ENCODE peak calls at places on chromosomes 12 and 14, in six cellular contexts. One of them, this sample, is unnamed.

GRCh38 chr12:89636054-89636775 is 72.4 kb downstream of the ATP2B1 start:
- DNase-seq in HCT116: no peak
- DNase-seq in omental fat pad: no peak
- DNase-seq in coronary artery: no peak
- DNase-seq in bronchial epithelial cell: peak
- DNase-seq in CD8-positive, alpha-beta T cell: no peak
- DNase-seq in this sample: no peak

GRCh38 chr12:66753810-66754209 is 74.9 kb upstream of the GRIP1 start:
- DNase-seq in HCT116: no peak
- DNase-seq in coronary artery: no peak
- DNase-seq in bronchial epithelial cell: peak
- DNase-seq in CD8-positive, alpha-beta T cell: no peak
- DNase-seq in omental fat pad: no peak
- DNase-seq in this sample: no peak

GRCh38 chr14:99654235-99655000 is 9.5 kb downstream of the HHIPL1 start:
- DNase-seq in coronary artery: no peak
- DNase-seq in bronchial epithelial cell: peak
- DNase-seq in HCT116: no peak
- DNase-seq in CD8-positive, alpha-beta T cell: no peak
- DNase-seq in omental fat pad: no peak
- DNase-seq in this sample: no peak

GRCh38 chr12:68673788-68674187 is 13.0 kb upstream of the NUP107 start:
- DNase-seq in HCT116: no peak
- DNase-seq in omental fat pad: no peak
- DNase-seq in CD8-positive, alpha-beta T cell: no peak
- DNase-seq in bronchial epithelial cell: no peak
- DNase-seq in coronary artery: no peak
- DNase-seq in this sample: no peak

GRCh38 chr12:31118347-31118830 is 44.7 kb downstream of the DDX11 start:
- DNase-seq in bronchial epithelial cell: no peak
- DNase-seq in coronary artery: no peak
- DNase-seq in omental fat pad: no peak
- DNase-seq in HCT116: no peak
- DNase-seq in CD8-positive, alpha-beta T cell: no peak
- DNase-seq in this sample: no peak

GRCh38 chr12:65156366-65156831 is 13.0 kb upstream of the LEMD3 start:
- DNase-seq in coronary artery: no peak
- DNase-seq in omental fat pad: no peak
- DNase-seq in bronchial epithelial cell: peak
- DNase-seq in HCT116: no peak
- DNase-seq in CD8-positive, alpha-beta T cell: no peak
- DNase-seq in this sample: no peak

GRCh38 chr12:57896437-57897201 is 44.7 kb upstream of the ATP23 start:
- DNase-seq in bronchial epithelial cell: peak
- DNase-seq in HCT116: no peak
- DNase-seq in CD8-positive, alpha-beta T cell: no peak
- DNase-seq in coronary artery: peak
- DNase-seq in omental fat pad: no peak
- DNase-seq in this sample: no peak

GRCh38 chr12:67810166-67810565 is 161.6 kb downstream of the DYRK2 start:
- DNase-seq in CD8-positive, alpha-beta T cell: no peak
- DNase-seq in HCT116: no peak
- DNase-seq in bronchial epithelial cell: no peak
- DNase-seq in omental fat pad: no peak
- DNase-seq in coronary artery: no peak
- DNase-seq in this sample: no peak

GRCh38 chr14:92959761-92960680 is 37.1 kb downstream of the CHGA start:
- DNase-seq in HCT116: no peak
- DNase-seq in coronary artery: no peak
- DNase-seq in CD8-positive, alpha-beta T cell: no peak
- DNase-seq in bronchial epithelial cell: no peak
- DNase-seq in omental fat pad: no peak
- DNase-seq in this sample: no peak

GRCh38 chr14:106556665-106557289 is 1030.4 kb downstream of the TMEM121 start:
- DNase-seq in HCT116: no peak
- DNase-seq in omental fat pad: peak
- DNase-seq in bronchial epithelial cell: no peak
- DNase-seq in coronary artery: no peak
- DNase-seq in CD8-positive, alpha-beta T cell: peak
- DNase-seq in this sample: peak

GRCh38 chr12:6821271-6821673 is 349 bp upstream of the GPR162 start:
- DNase-seq in coronary artery: no peak
- DNase-seq in HCT116: no peak
- DNase-seq in omental fat pad: no peak
- DNase-seq in bronchial epithelial cell: peak
- DNase-seq in CD8-positive, alpha-beta T cell: no peak
- DNase-seq in this sample: no peak

GRCh38 chr14:103607039-103607668 is 21.9 kb upstream of the KLC1 start:
- DNase-seq in coronary artery: peak
- DNase-seq in HCT116: no peak
- DNase-seq in CD8-positive, alpha-beta T cell: peak
- DNase-seq in bronchial epithelial cell: peak
- DNase-seq in omental fat pad: no peak
- DNase-seq in this sample: peak
- TF ChIP-seq CTCF in coronary artery: no peak
- TF ChIP-seq CTCF in HCT116: peak
- TF ChIP-seq CTCF in CD8-positive, alpha-beta T cell: no peak
- TF ChIP-seq CTCF in bronchial epithelial cell: no peak
- TF ChIP-seq CTCF in omental fat pad: no peak
- TF ChIP-seq CTCF in this sample: no peak

GRCh38 chr12:84492381-84492883 is 420.2 kb downstream of the SLC6A15 start:
- DNase-seq in CD8-positive, alpha-beta T cell: no peak
- DNase-seq in bronchial epithelial cell: no peak
- DNase-seq in coronary artery: no peak
- DNase-seq in omental fat pad: no peak
- DNase-seq in HCT116: no peak
- DNase-seq in this sample: no peak

GRCh38 chr12:84502907-84503787 is 409.5 kb downstream of the SLC6A15 start:
- DNase-seq in omental fat pad: no peak
- DNase-seq in HCT116: peak
- DNase-seq in bronchial epithelial cell: peak
- DNase-seq in coronary artery: no peak
- DNase-seq in CD8-positive, alpha-beta T cell: no peak
- DNase-seq in this sample: no peak

GRCh38 chr12:84502180-84502857 is 410.3 kb downstream of the SLC6A15 start:
- DNase-seq in coronary artery: no peak
- DNase-seq in CD8-positive, alpha-beta T cell: no peak
- DNase-seq in HCT116: no peak
- DNase-seq in bronchial epithelial cell: peak
- DNase-seq in omental fat pad: no peak
- DNase-seq in this sample: no peak

DNA sequence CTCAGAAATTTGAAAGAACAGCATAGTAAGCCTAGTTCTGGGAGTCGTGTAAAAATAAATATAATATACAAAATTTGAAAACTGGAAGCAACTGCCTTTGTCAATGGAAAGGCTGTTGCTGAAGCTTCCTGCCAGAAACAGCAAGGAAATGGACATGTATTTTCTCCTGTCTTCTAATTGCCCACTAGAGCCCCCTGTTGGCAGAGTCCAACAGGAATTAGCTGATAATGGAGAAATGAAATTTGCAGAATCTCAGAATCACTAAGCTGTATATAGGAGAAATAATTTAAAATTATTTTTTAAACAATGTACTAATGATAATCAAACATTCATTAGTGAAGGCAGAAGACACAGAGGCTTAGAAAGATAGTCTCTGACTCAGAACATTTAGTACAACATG is 414.8 kb downstream of the SLC6A15 start:
- DNase-seq in coronary artery: no peak
- DNase-seq in omental fat pad: no peak
- DNase-seq in HCT116: peak
- DNase-seq in bronchial epithelial cell: no peak
- DNase-seq in CD8-positive, alpha-beta T cell: no peak
- DNase-seq in this sample: no peak
- TF ChIP-seq CTCF in coronary artery: no peak
- TF ChIP-seq CTCF in omental fat pad: no peak
- TF ChIP-seq CTCF in HCT116: peak
- TF ChIP-seq CTCF in bronchial epithelial cell: no peak
- TF ChIP-seq CTCF in CD8-positive, alpha-beta T cell: no peak
- TF ChIP-seq CTCF in this sample: no peak

DNA sequence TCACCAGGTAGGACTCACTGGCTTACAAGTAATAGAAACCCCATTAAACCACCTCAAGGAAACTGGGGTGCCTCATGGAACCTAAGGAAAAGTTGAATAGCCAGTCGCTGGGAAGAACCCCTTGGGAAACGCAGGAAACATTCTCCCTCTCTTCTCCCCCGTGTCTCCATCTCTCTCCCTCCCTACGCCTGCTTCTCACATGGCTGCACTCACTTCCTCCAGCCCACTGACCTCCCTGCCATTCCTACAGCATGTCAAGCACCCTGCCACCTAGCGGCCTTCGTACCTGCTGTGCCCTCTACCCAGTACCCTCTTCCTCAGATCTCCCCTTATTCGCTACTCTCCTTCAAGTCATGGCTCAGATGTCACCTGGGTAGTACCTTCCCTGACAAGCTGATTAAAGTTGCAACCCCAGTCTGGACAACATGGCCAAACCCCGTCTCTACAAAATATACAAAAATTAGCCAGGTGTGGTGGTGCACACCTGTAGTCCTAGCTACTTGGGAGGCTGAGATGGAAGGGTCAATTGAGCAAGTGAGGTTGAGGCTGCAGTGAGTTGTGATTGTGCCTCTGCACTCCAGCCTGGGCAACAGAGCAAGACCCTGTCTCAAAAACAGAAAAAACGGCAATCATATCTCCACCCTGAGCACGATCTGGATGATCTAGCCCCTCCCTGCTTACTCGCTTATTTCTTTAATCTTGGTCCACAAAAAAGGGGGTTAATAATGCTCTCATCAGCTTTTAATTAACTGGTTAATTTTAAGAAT is 6.4 kb upstream of the DTX1 start:
- DNase-seq in omental fat pad: no peak
- DNase-seq in HCT116: peak
- DNase-seq in CD8-positive, alpha-beta T cell: no peak
- DNase-seq in coronary artery: no peak
- DNase-seq in bronchial epithelial cell: peak
- DNase-seq in this sample: no peak
- TF ChIP-seq CTCF in omental fat pad: no peak
- TF ChIP-seq CTCF in HCT116: peak
- TF ChIP-seq CTCF in CD8-positive, alpha-beta T cell: no peak
- TF ChIP-seq CTCF in coronary artery: no peak
- TF ChIP-seq CTCF in bronchial epithelial cell: peak
- TF ChIP-seq CTCF in this sample: no peak

DNA sequence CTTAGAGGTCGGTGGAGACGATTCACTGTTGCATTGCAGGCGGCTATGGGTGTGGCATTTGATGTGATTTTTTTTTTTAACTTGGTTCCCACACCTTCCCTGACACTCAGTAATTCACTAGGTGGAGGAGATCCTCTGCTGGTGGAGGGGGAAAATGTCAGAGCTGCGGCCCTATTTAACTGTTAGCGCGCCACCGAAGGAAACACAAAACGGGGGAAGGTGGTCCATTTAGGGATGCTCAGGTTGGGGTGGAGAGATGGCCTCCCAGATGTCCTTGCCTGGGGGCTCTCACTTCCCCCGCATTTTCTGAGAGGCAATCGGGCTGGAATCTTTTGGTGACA is 4.3 kb upstream of the HOXC12 start:
- DNase-seq in CD8-positive, alpha-beta T cell: no peak
- DNase-seq in omental fat pad: no peak
- DNase-seq in coronary artery: no peak
- DNase-seq in bronchial epithelial cell: no peak
- DNase-seq in HCT116: no peak
- DNase-seq in this sample: no peak
- TF ChIP-seq CTCF in CD8-positive, alpha-beta T cell: no peak
- TF ChIP-seq CTCF in omental fat pad: no peak
- TF ChIP-seq CTCF in coronary artery: no peak
- TF ChIP-seq CTCF in bronchial epithelial cell: no peak
- TF ChIP-seq CTCF in HCT116: no peak
- TF ChIP-seq CTCF in this sample: no peak

GRCh38 chr14:22265319-22266140 is 323.5 kb downstream of the DAD1 start:
- DNase-seq in bronchial epithelial cell: peak
- DNase-seq in omental fat pad: no peak
- DNase-seq in coronary artery: no peak
- DNase-seq in HCT116: no peak
- DNase-seq in CD8-positive, alpha-beta T cell: no peak
- DNase-seq in this sample: no peak
- TF ChIP-seq CTCF in bronchial epithelial cell: no peak
- TF ChIP-seq CTCF in omental fat pad: no peak
- TF ChIP-seq CTCF in coronary artery: no peak
- TF ChIP-seq CTCF in HCT116: peak
- TF ChIP-seq CTCF in CD8-positive, alpha-beta T cell: no peak
- TF ChIP-seq CTCF in this sample: no peak

DNA sequence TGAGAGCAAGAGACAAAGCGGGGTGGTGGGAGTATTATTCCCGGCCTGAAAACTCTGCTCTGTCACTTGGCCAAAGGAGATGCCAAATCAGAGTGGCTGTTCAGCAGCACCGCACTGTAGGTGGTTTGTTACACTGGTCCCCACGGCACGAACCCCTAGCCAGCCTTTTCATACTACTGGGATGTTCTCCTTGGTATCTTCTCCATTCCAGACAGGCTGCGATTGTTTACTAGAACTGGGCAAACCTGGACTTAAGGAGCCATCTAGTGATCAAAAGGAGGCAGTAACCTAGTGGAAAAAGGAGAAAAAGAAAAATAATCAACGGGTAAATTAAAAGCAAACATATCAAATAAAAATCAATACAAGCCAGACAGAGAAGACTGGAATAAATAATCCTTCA is 58.9 kb upstream of the TMTC2 start:
- DNase-seq in omental fat pad: no peak
- DNase-seq in CD8-positive, alpha-beta T cell: no peak
- DNase-seq in coronary artery: no peak
- DNase-seq in bronchial epithelial cell: peak
- DNase-seq in HCT116: peak
- DNase-seq in this sample: no peak
- TF ChIP-seq CTCF in omental fat pad: no peak
- TF ChIP-seq CTCF in CD8-positive, alpha-beta T cell: no peak
- TF ChIP-seq CTCF in coronary artery: no peak
- TF ChIP-seq CTCF in bronchial epithelial cell: peak
- TF ChIP-seq CTCF in HCT116: peak
- TF ChIP-seq CTCF in this sample: no peak

This sample was measured in natural killer cell.